ENCODE peak calls at places on chromosomes 3 and 15, in four cellular contexts. K is ACHN, F is mucosa of gallbladder, L is H7. H is an unnamed sample.

GRCh38 chr3:138296639-138297038 is 33.0 kb downstream of the NME9 start:
- DNase-seq in K (no peak), F (no peak), L (no peak), H (no peak)

GRCh38 chr3:71111784-71112440 is 471.6 kb downstream of the FOXP1 start:
- DNase-seq in K (peak; percentile 37), F (no peak), L (no peak), H (no peak)

GRCh38 chr15:36415643-36416042 is 163.8 kb upstream of the CDIN1 start:
- DNase-seq in K (no peak), F (no peak), L (no peak), H (no peak)

GRCh38 chr3:46080124-46080991 is 53.1 kb upstream of the XCR1 start:
- DNase-seq in K (no peak), F (no peak), L (no peak), H (no peak)

GRCh38 chr15:90004252-90004651 is 3.1 kb downstream of the ZNF710 start:
- DNase-seq in K (no peak), F (no peak), L (no peak), H (no peak)

GRCh38 chr3:124248471-124249028 is 256.6 kb upstream of the ROPN1 start:
- DNase-seq in K (peak; percentile 15), F (peak; percentile 78), L (no peak), H (peak; percentile 91)

GRCh38 chr3:137222736-137223135 is 265.0 kb downstream of the IL20RB start:
- DNase-seq in K (no peak), F (no peak), L (no peak), H (no peak)

GRCh38 chr15:31200735-31201151 is 99.2 kb upstream of the TRPM1 start:
- DNase-seq in K (peak; percentile 47), F (peak; percentile 80), L (peak; percentile 83), H (peak; percentile 67)

GRCh38 chr15:37682304-37682703 is 252.1 kb upstream of the TMCO5A start:
- DNase-seq in K (peak; percentile 10), F (no peak), L (peak; percentile 7), H (peak; percentile 26)

GRCh38 chr3:172577962-172578560 is 54.8 kb upstream of the TNFSF10 start:
- DNase-seq in K (no peak), F (no peak), L (no peak), H (no peak)

H was measured in small intestine.